ENCODE peak calls at places on chromosomes 2 and 18, in eight cellular contexts. U, Q, X, H, Y, G, K and R are unnamed samples. For H3K9me3 and H3K4me1, the result is how much of the 10 kb centered on the place peaks cover.

GRCh38 chr2:133390151-133390550 is 178.1 kb downstream of the NCKAP5 start:
- DNase-seq in X (no peak), K (peak), G (peak), Y (no peak), U (no peak), H (no peak), Q (peak), R (no peak)

GRCh38 chr2:182070736-182071135 is 85.1 kb downstream of the PPP1R1C start:
- DNase-seq in K (no peak), H (no peak), X (no peak), Q (no peak), G (no peak), U (no peak), Y (no peak), R (no peak)

GRCh38 chr2:98730053-98730850 is 680 bp downstream of the MGAT4A start:
- DNase-seq in Q (no peak), U (no peak), X (peak), Y (no peak), K (peak), G (peak), H (peak), R (peak)

GRCh38 chr2:102950547-102950946 is 188.7 kb downstream of the TMEM182 start:
- DNase-seq in X (no peak), H (no peak), G (peak), Q (no peak), Y (no peak), K (no peak), U (no peak), R (no peak)

GRCh38 chr2:187333804-187334203 is 114.2 kb downstream of the CALCRL start:
- DNase-seq in U (no peak), K (no peak), Y (no peak), X (no peak), Q (no peak), H (no peak), G (no peak), R (no peak)

GRCh38 chr2:230019742-230020141 is 49.0 kb downstream of the SLC16A14 start:
- DNase-seq in K (no peak), G (no peak), H (no peak), U (no peak), X (no peak), Q (no peak), Y (no peak), R (no peak)

GRCh38 chr2:3470166-3470651 is 49.1 kb downstream of the ADI1 start:
- DNase-seq in X (no peak), K (peak), G (no peak), Y (peak), Q (peak), H (no peak), U (no peak), R (no peak)

GRCh38 chr18:47679864-47680263 is 250.6 kb downstream of the SMAD2 start:
- DNase-seq in K (no peak), X (no peak), U (no peak), Y (no peak), H (no peak), Q (no peak), G (no peak), R (no peak)

GRCh38 chr2:227386630-227387029 is 1.1 kb downstream of the SCYGR1 start:
- DNase-seq in X (no peak), U (no peak), K (no peak), G (peak), Y (no peak), Q (peak), H (no peak), R (no peak)

GRCh38 chr18:7793100-7793499 is 226.0 kb downstream of the PTPRM start:
- DNase-seq in Y (no peak), X (no peak), Q (no peak), U (no peak), K (no peak), H (no peak), G (no peak), R (no peak)

GRCh38 chr2:188676012-188676405 is 298.2 kb upstream of the COL3A1 start:
- DNase-seq in U (no peak), Y (peak), K (peak), G (no peak), X (no peak), H (no peak), Q (no peak), R (no peak)

GRCh38 chr2:10019174-10019971 is 24.0 kb upstream of the KLF11 start:
- DNase-seq in X (no peak), U (no peak), Q (peak), H (no peak), K (peak), Y (peak), G (no peak), R (no peak)

GRCh38 chr2:187994464-187995331 is 297.0 kb upstream of the GULP1 start:
- DNase-seq in U (no peak), X (peak), K (peak), Q (no peak), Y (peak), H (no peak), G (no peak), R (peak)

GRCh38 chr18:41818381-41819355 is 136.4 kb upstream of the PIK3C3 start:
- DNase-seq in X (no peak), Y (no peak), H (no peak), G (no peak), K (no peak), Q (no peak), U (no peak), R (no peak)

GRCh38 chr2:190110699-190111098 is 48.2 kb upstream of the MSTN start:
- DNase-seq in U (no peak), K (no peak), Y (no peak), G (no peak), H (no peak), X (no peak), Q (no peak), R (no peak)

GRCh38 chr2:95346738-95347671 is 49.9 kb downstream of the KCNIP3 start:
- DNase-seq in H (peak), G (peak), K (peak), Q (no peak), Y (peak), X (peak), U (no peak), R (peak)

GRCh38 chr2:138615257-138615656 is 113.7 kb downstream of the SPOPL start:
- DNase-seq in Q (peak), G (peak), Y (no peak), K (peak), U (no peak), X (no peak), H (no peak), R (no peak)

GRCh38 chr2:12340164-12340563 is 376.6 kb upstream of the TRIB2 start:
- DNase-seq in Y (peak), Q (no peak), X (no peak), H (no peak), U (no peak), G (no peak), K (peak), R (no peak)

GRCh38 chr2:75503048-75503607 is 57.6 kb downstream of the EVA1A start:
- DNase-seq in G (peak), Q (peak), H (no peak), U (no peak), Y (peak), K (peak), X (no peak), R (no peak)

GRCh38 chr2:55947759-55948158 is 24.2 kb upstream of the EFEMP1 start:
- DNase-seq in Q (no peak), H (no peak), K (no peak), Y (no peak), U (no peak), X (no peak), G (no peak), R (no peak)

GRCh38 chr2:25833566-25833965 is 44.7 kb downstream of the ASXL2 start:
- DNase-seq in Q (no peak), X (no peak), U (no peak), K (no peak), H (peak), G (no peak), Y (no peak), R (no peak)

GRCh38 chr18:14769381-14769780 is 21.4 kb downstream of the ANKRD30B start:
- DNase-seq in Q (no peak), X (no peak), K (no peak), G (no peak), H (no peak), Y (no peak), U (no peak), R (no peak)

GRCh38 chr18:14767474-14767873 is 19.5 kb downstream of the ANKRD30B start:
- DNase-seq in Y (peak), K (no peak), G (peak), H (no peak), U (no peak), Q (no peak), X (no peak), R (no peak)

GRCh38 chr18:14768241-14768640 is 20.3 kb downstream of the ANKRD30B start:
- DNase-seq in Q (no peak), H (no peak), K (peak), G (no peak), X (no peak), U (no peak), Y (peak), R (no peak)
- H3K9me3 ChIP-seq in Q (under half), H (under half), K (under half), G (under half), X (half or more), U (under half), Y (under half), R (half or more)

DNA sequence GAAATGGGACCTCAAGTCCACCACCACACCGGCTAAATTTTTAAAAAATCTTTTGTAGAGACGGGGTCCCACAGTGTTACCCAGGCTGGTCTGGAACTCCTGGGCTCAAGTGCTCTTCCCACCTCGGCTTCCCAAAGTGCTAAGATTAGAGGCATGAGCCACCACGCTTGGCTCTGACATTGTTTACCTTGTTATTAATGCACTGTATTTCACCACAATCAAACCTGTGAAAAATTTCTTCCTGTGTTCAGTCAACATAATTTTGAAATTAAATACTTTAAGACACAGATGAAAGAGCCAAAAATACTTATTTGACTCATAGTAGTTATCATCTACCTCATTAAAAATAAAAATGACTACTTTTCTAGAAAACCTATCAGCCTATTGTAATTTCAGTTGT is 16.0 kb upstream of the FAM124B start:
- DNase-seq in Q (no peak), U (no peak), Y (no peak), X (no peak), K (no peak), H (no peak), G (no peak), R (no peak)
- H3K9ac ChIP-seq in Q (no peak), U (no peak), Y (no peak), X (no peak), K (no peak), H (no peak), G (no peak), R (no peak)

DNA sequence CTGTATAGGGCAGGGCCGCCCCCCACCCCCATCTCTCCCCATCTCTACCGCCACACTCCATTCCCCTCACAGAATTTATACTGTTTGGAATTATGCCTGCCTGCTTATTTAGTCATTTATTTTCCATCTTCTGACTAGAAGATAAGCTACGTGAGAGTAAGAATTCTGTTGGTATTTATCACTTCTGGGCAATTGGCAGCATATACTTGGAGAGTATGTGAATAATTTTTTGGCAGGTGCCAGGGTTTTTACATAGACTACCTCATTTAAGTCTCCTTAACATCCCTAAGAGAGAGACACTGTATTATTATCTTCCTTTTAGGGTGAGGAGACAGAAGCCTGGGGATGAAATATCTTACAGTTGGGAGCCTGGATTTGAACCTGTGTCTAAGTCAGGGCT is 45.0 kb downstream of the SLC4A1AP start:
- DNase-seq in X (no peak), G (no peak), Q (no peak), U (no peak), H (no peak), K (peak), Y (no peak), R (no peak)
- H3K4me1 ChIP-seq in X (under half), G (under half), Q (under half), U (under half), H (under half), K (under half), Y (under half), R (under half)

DNA sequence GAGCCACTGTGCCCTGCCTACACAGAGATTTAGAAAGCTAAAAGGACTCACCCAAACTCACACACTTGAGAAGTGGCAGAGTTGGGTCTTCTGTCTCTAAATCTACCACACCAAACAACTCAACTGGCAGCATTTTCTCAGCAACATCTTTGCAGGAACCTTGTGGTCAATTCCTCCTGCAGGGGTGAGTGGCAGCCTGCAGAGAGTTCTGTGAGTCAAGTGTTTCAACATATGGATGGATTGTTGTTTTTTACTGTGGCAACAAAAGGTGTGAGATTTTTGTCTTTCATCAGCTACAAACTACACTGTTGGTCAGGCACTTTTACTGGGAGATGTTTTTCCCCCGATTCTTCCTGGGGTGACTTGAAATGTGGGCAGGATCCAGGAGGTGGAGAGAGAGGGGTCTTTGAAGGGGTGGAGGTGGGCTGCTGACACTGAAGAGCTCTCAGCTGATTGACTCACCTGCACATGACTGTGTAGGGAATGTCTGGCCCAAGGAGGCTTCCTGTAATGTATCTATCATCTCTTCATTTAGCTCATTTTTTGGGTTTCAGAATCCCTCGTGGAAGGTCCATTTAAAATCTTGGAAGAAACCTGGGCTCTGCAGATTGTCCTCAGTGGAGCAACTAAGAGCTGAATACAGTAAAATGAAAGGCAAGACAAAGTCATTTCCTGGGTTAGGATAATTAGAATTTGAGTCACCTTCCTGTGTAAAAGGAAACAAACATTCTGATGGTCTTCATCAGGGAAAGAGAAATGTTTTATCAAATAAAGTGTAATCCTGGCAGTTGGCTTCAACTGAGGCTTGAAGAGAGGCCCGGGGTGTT is 98.6 kb downstream of the MSH2 start:
- DNase-seq in G (peak), Q (peak), H (no peak), X (no peak), U (no peak), K (peak), Y (no peak), R (peak)
- H3K9me3 ChIP-seq in G (under half), Q (under half), H (under half), X (under half), U (under half), K (under half), Y (under half), R (half or more)

GRCh38 chr2:152716805-152717241 is 438 bp downstream of the PRPF40A start:
- DNase-seq in G (peak), U (no peak), Y (no peak), X (no peak), K (peak), H (peak), Q (no peak), R (no peak)

GRCh38 chr2:152717242-152718046 is at the start of gene PRPF40A:
- DNase-seq in K (peak), U (peak), G (peak), X (peak), Q (peak), H (peak), Y (peak), R (peak)

GRCh38 chr2:152715112-152715511 is 2.1 kb downstream of the PRPF40A start:
- DNase-seq in H (no peak), U (no peak), K (no peak), Y (no peak), G (no peak), Q (no peak), X (no peak), R (no peak)

GRCh38 chr2:152718047-152718908 is at the start of gene ARL6IP6:
- DNase-seq in Y (peak), X (peak), U (peak), K (peak), G (peak), H (peak), Q (peak), R (peak)

DNA sequence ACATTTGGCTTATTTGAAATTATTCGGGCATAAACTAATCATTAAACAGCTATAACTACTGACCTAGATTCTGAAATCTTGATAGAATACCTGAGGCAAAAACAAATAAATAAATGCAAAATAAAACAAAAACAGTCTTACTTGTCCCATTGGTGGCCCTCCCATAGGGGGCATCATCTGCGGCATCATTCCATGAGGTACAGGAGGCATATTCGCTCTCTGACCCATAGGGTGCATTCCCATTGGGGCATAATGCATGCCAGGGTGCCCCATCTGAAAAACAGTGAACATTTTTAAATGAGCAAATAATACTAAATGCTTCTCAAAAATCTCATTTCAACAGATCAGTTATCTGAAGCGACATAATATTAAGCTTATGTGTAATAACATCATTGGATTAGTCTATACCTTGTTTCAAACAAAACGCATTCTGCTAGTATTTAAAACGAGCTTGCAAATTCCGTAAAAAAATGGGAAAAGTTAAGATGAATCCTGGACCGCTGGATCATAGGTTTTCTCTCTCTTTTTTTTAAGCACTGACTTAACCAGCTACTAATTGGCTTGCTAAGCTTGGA is 1.3 kb downstream of the PRPF40A start:
- DNase-seq in Y (peak), U (peak), Q (peak), K (peak), G (peak), H (no peak), X (peak), R (peak)
- H3K9ac ChIP-seq in Y (no peak), U (peak), Q (peak), K (peak), G (peak), H (no peak), X (peak), R (peak)

DNA sequence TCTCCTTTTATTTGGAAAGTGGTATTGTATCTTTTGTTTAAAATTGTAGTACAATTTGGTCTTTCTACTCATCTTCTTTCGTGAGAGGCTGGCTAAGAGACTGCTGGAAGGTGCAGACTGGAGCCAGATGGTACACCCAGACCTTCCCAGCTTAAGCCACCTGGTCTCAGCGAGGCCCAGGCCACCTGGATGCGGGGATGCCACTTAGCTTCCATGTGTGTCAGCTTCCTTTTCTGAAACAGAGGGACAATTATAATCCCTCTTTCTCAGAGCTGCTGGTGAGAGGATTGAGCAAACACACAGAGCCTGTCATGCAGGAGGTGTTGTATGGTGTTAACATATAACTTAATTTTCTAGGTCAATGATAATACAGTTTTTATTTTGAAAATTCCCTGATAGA is 17.4 kb downstream of the FARP2 start:
- DNase-seq in K (no peak), X (no peak), U (no peak), H (no peak), Y (no peak), Q (no peak), G (no peak), R (no peak)
- H3K4me1 ChIP-seq in K (under half), X (under half), U (under half), H (under half), Y (under half), Q (under half), G (under half), R (under half)

DNA sequence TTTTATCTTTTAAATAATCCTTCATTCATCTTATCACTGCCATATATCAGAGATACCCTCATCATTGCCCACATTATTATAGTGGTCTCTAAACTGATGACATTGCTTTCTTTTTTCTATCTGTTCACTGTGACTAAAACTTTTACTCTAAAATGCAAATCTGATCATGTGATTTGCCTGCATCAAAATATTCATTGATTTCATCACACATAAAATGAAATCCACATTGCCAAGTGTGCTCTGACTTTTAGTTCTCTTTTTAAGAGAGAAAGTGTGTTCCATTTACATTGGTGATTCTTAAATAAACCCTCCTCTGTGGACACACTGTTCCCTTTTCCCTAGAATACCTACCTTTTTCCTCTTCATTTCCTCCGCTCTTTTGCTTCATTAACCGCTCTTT is 7.5 kb downstream of the REL start:
- DNase-seq in H (no peak), K (no peak), Y (no peak), Q (no peak), G (no peak), U (no peak), X (no peak), R (no peak)
- H3K9me3 ChIP-seq in H (under half), K (under half), Y (under half), Q (under half), G (under half), U (under half), X (under half), R (under half)